ENCODE peak calls at places on chromosomes 12 and 14, in nine cellular contexts. One of them, this sample, is unnamed.

GRCh38 chr12:26833692-26834168 is 736 bp upstream of the ITPR2 start:
- DNase-seq in anterior cingulate cortex: no peak
- DNase-seq in hypothalamus: no peak
- DNase-seq in testis: peak; percentile 59
- DNase-seq in stimulated activated naive CD8-positive, alpha-beta T cell treated with anti-CD3 and anti-CD28 coated beads, Interleukin-15, Interleukin-2, amounts not matched to agents 100 U/mL and 50 U/mL, for 24 hours: peak; percentile 52
- DNase-seq in D341Med: peak; percentile 57
- DNase-seq in activated CD8-positive, alpha-beta memory T cell treated with anti-CD3 and anti-CD28 coated beads, Interleukin-2, amount 50 U/mL, for 48 hours: peak; percentile 66
- DNase-seq in fibroblast of lung: peak; percentile 19
- DNase-seq in NCI-H2171 treated with DMSO at 0.1 percent for 48 hours: peak; percentile 20
- DNase-seq in this sample: peak; percentile 53

GRCh38 chr14:58428011-58428807 is 690 bp downstream of the KIAA0586 start:
- DNase-seq in stimulated activated naive CD8-positive, alpha-beta T cell treated with anti-CD3 and anti-CD28 coated beads, Interleukin-15, Interleukin-2, amounts not matched to agents 100 U/mL and 50 U/mL, for 24 hours: peak; percentile 12
- DNase-seq in fibroblast of lung: peak; percentile 62
- DNase-seq in anterior cingulate cortex: no peak
- DNase-seq in D341Med: peak; percentile 22
- DNase-seq in activated CD8-positive, alpha-beta memory T cell treated with anti-CD3 and anti-CD28 coated beads, Interleukin-2, amount 50 U/mL, for 48 hours: no peak
- DNase-seq in hypothalamus: no peak
- DNase-seq in NCI-H2171 treated with DMSO at 0.1 percent for 48 hours: peak; percentile 83
- DNase-seq in testis: peak; percentile 22
- DNase-seq in this sample: peak; percentile 33

GRCh38 chr12:80681-81190 is 14.2 kb downstream of the IQSEC3 start:
- DNase-seq in anterior cingulate cortex: no peak
- DNase-seq in D341Med: peak; percentile 5
- DNase-seq in NCI-H2171 treated with DMSO at 0.1 percent for 48 hours: no peak
- DNase-seq in activated CD8-positive, alpha-beta memory T cell treated with anti-CD3 and anti-CD28 coated beads, Interleukin-2, amount 50 U/mL, for 48 hours: no peak
- DNase-seq in fibroblast of lung: no peak
- DNase-seq in testis: no peak
- DNase-seq in hypothalamus: no peak
- DNase-seq in stimulated activated naive CD8-positive, alpha-beta T cell treated with anti-CD3 and anti-CD28 coated beads, Interleukin-15, Interleukin-2, amounts not matched to agents 100 U/mL and 50 U/mL, for 24 hours: no peak
- DNase-seq in this sample: no peak

GRCh38 chr14:32567543-32568384 is 238.7 kb downstream of the AKAP6 start:
- DNase-seq in anterior cingulate cortex: no peak
- DNase-seq in stimulated activated naive CD8-positive, alpha-beta T cell treated with anti-CD3 and anti-CD28 coated beads, Interleukin-15, Interleukin-2, amounts not matched to agents 100 U/mL and 50 U/mL, for 24 hours: no peak
- DNase-seq in activated CD8-positive, alpha-beta memory T cell treated with anti-CD3 and anti-CD28 coated beads, Interleukin-2, amount 50 U/mL, for 48 hours: no peak
- DNase-seq in hypothalamus: no peak
- DNase-seq in NCI-H2171 treated with DMSO at 0.1 percent for 48 hours: no peak
- DNase-seq in fibroblast of lung: peak; percentile 76
- DNase-seq in testis: no peak
- DNase-seq in D341Med: no peak
- DNase-seq in this sample: no peak

GRCh38 chr14:61737913-61738312 is 24.3 kb upstream of the SNAPC1 start:
- DNase-seq in fibroblast of lung: no peak
- DNase-seq in stimulated activated naive CD8-positive, alpha-beta T cell treated with anti-CD3 and anti-CD28 coated beads, Interleukin-15, Interleukin-2, amounts not matched to agents 100 U/mL and 50 U/mL, for 24 hours: no peak
- DNase-seq in activated CD8-positive, alpha-beta memory T cell treated with anti-CD3 and anti-CD28 coated beads, Interleukin-2, amount 50 U/mL, for 48 hours: no peak
- DNase-seq in testis: no peak
- DNase-seq in hypothalamus: no peak
- DNase-seq in D341Med: no peak
- DNase-seq in anterior cingulate cortex: no peak
- DNase-seq in NCI-H2171 treated with DMSO at 0.1 percent for 48 hours: no peak
- DNase-seq in this sample: no peak

GRCh38 chr14:89011727-89012271 is 187.3 kb downstream of the TTC8 start:
- DNase-seq in testis: no peak
- DNase-seq in fibroblast of lung: no peak
- DNase-seq in stimulated activated naive CD8-positive, alpha-beta T cell treated with anti-CD3 and anti-CD28 coated beads, Interleukin-15, Interleukin-2, amounts not matched to agents 100 U/mL and 50 U/mL, for 24 hours: no peak
- DNase-seq in hypothalamus: no peak
- DNase-seq in activated CD8-positive, alpha-beta memory T cell treated with anti-CD3 and anti-CD28 coated beads, Interleukin-2, amount 50 U/mL, for 48 hours: no peak
- DNase-seq in anterior cingulate cortex: no peak
- DNase-seq in D341Med: no peak
- DNase-seq in NCI-H2171 treated with DMSO at 0.1 percent for 48 hours: no peak
- DNase-seq in this sample: no peak

GRCh38 chr12:109881752-109882151 is 1.4 kb upstream of the GLTP start:
- DNase-seq in D341Med: no peak
- DNase-seq in hypothalamus: no peak
- DNase-seq in anterior cingulate cortex: no peak
- DNase-seq in fibroblast of lung: no peak
- DNase-seq in stimulated activated naive CD8-positive, alpha-beta T cell treated with anti-CD3 and anti-CD28 coated beads, Interleukin-15, Interleukin-2, amounts not matched to agents 100 U/mL and 50 U/mL, for 24 hours: no peak
- DNase-seq in activated CD8-positive, alpha-beta memory T cell treated with anti-CD3 and anti-CD28 coated beads, Interleukin-2, amount 50 U/mL, for 48 hours: no peak
- DNase-seq in NCI-H2171 treated with DMSO at 0.1 percent for 48 hours: no peak
- DNase-seq in testis: no peak
- DNase-seq in this sample: no peak

GRCh38 chr12:22333186-22333745 is 1.2 kb downstream of the ST8SIA1 start:
- DNase-seq in activated CD8-positive, alpha-beta memory T cell treated with anti-CD3 and anti-CD28 coated beads, Interleukin-2, amount 50 U/mL, for 48 hours: no peak
- DNase-seq in stimulated activated naive CD8-positive, alpha-beta T cell treated with anti-CD3 and anti-CD28 coated beads, Interleukin-15, Interleukin-2, amounts not matched to agents 100 U/mL and 50 U/mL, for 24 hours: no peak
- DNase-seq in testis: no peak
- DNase-seq in fibroblast of lung: peak; percentile 41
- DNase-seq in hypothalamus: no peak
- DNase-seq in NCI-H2171 treated with DMSO at 0.1 percent for 48 hours: no peak
- DNase-seq in anterior cingulate cortex: no peak
- DNase-seq in D341Med: no peak
- DNase-seq in this sample: peak; percentile 39

GRCh38 chr12:62622177-62622576 is 155.6 kb downstream of the MON2 start:
- DNase-seq in testis: no peak
- DNase-seq in stimulated activated naive CD8-positive, alpha-beta T cell treated with anti-CD3 and anti-CD28 coated beads, Interleukin-15, Interleukin-2, amounts not matched to agents 100 U/mL and 50 U/mL, for 24 hours: no peak
- DNase-seq in fibroblast of lung: no peak
- DNase-seq in NCI-H2171 treated with DMSO at 0.1 percent for 48 hours: no peak
- DNase-seq in hypothalamus: no peak
- DNase-seq in D341Med: no peak
- DNase-seq in anterior cingulate cortex: no peak
- DNase-seq in activated CD8-positive, alpha-beta memory T cell treated with anti-CD3 and anti-CD28 coated beads, Interleukin-2, amount 50 U/mL, for 48 hours: no peak
- DNase-seq in this sample: no peak

GRCh38 chr12:25829192-25829591 is 129.3 kb upstream of the RASSF8 start:
- DNase-seq in testis: no peak
- DNase-seq in fibroblast of lung: peak; percentile 92
- DNase-seq in activated CD8-positive, alpha-beta memory T cell treated with anti-CD3 and anti-CD28 coated beads, Interleukin-2, amount 50 U/mL, for 48 hours: no peak
- DNase-seq in D341Med: no peak
- DNase-seq in stimulated activated naive CD8-positive, alpha-beta T cell treated with anti-CD3 and anti-CD28 coated beads, Interleukin-15, Interleukin-2, amounts not matched to agents 100 U/mL and 50 U/mL, for 24 hours: no peak
- DNase-seq in anterior cingulate cortex: no peak
- DNase-seq in hypothalamus: no peak
- DNase-seq in NCI-H2171 treated with DMSO at 0.1 percent for 48 hours: no peak
- DNase-seq in this sample: no peak

GRCh38 chr14:48035836-48036235 is 360.4 kb upstream of the MDGA2 start:
- DNase-seq in stimulated activated naive CD8-positive, alpha-beta T cell treated with anti-CD3 and anti-CD28 coated beads, Interleukin-15, Interleukin-2, amounts not matched to agents 100 U/mL and 50 U/mL, for 24 hours: no peak
- DNase-seq in hypothalamus: no peak
- DNase-seq in fibroblast of lung: no peak
- DNase-seq in anterior cingulate cortex: no peak
- DNase-seq in testis: no peak
- DNase-seq in activated CD8-positive, alpha-beta memory T cell treated with anti-CD3 and anti-CD28 coated beads, Interleukin-2, amount 50 U/mL, for 48 hours: no peak
- DNase-seq in NCI-H2171 treated with DMSO at 0.1 percent for 48 hours: peak; percentile 2
- DNase-seq in D341Med: peak; percentile 82
- DNase-seq in this sample: no peak

GRCh38 chr12:2960432-2960956 is 1.3 kb downstream of the TEAD4 start:
- DNase-seq in D341Med: peak; percentile 53
- DNase-seq in fibroblast of lung: peak; percentile 64
- DNase-seq in activated CD8-positive, alpha-beta memory T cell treated with anti-CD3 and anti-CD28 coated beads, Interleukin-2, amount 50 U/mL, for 48 hours: peak; percentile 63
- DNase-seq in NCI-H2171 treated with DMSO at 0.1 percent for 48 hours: no peak
- DNase-seq in stimulated activated naive CD8-positive, alpha-beta T cell treated with anti-CD3 and anti-CD28 coated beads, Interleukin-15, Interleukin-2, amounts not matched to agents 100 U/mL and 50 U/mL, for 24 hours: peak; percentile 11
- DNase-seq in hypothalamus: no peak
- DNase-seq in testis: no peak
- DNase-seq in anterior cingulate cortex: no peak
- DNase-seq in this sample: peak; percentile 42

GRCh38 chr12:132175496-132176357 is 31.5 kb downstream of the NOC4L start:
- DNase-seq in stimulated activated naive CD8-positive, alpha-beta T cell treated with anti-CD3 and anti-CD28 coated beads, Interleukin-15, Interleukin-2, amounts not matched to agents 100 U/mL and 50 U/mL, for 24 hours: no peak
- DNase-seq in NCI-H2171 treated with DMSO at 0.1 percent for 48 hours: no peak
- DNase-seq in activated CD8-positive, alpha-beta memory T cell treated with anti-CD3 and anti-CD28 coated beads, Interleukin-2, amount 50 U/mL, for 48 hours: no peak
- DNase-seq in D341Med: no peak
- DNase-seq in testis: no peak
- DNase-seq in anterior cingulate cortex: no peak
- DNase-seq in hypothalamus: no peak
- DNase-seq in fibroblast of lung: no peak
- DNase-seq in this sample: no peak

GRCh38 chr14:30194769-30195168 is 267.1 kb upstream of the PRKD1 start:
- DNase-seq in NCI-H2171 treated with DMSO at 0.1 percent for 48 hours: no peak
- DNase-seq in hypothalamus: no peak
- DNase-seq in activated CD8-positive, alpha-beta memory T cell treated with anti-CD3 and anti-CD28 coated beads, Interleukin-2, amount 50 U/mL, for 48 hours: no peak
- DNase-seq in stimulated activated naive CD8-positive, alpha-beta T cell treated with anti-CD3 and anti-CD28 coated beads, Interleukin-15, Interleukin-2, amounts not matched to agents 100 U/mL and 50 U/mL, for 24 hours: no peak
- DNase-seq in testis: no peak
- DNase-seq in D341Med: no peak
- DNase-seq in anterior cingulate cortex: no peak
- DNase-seq in fibroblast of lung: peak; percentile 95
- DNase-seq in this sample: no peak

GRCh38 chr12:28535216-28535615 is 345.0 kb downstream of the CCDC91 start:
- DNase-seq in D341Med: no peak
- DNase-seq in fibroblast of lung: peak; percentile 72
- DNase-seq in hypothalamus: no peak
- DNase-seq in stimulated activated naive CD8-positive, alpha-beta T cell treated with anti-CD3 and anti-CD28 coated beads, Interleukin-15, Interleukin-2, amounts not matched to agents 100 U/mL and 50 U/mL, for 24 hours: no peak
- DNase-seq in anterior cingulate cortex: no peak
- DNase-seq in testis: no peak
- DNase-seq in activated CD8-positive, alpha-beta memory T cell treated with anti-CD3 and anti-CD28 coated beads, Interleukin-2, amount 50 U/mL, for 48 hours: no peak
- DNase-seq in NCI-H2171 treated with DMSO at 0.1 percent for 48 hours: no peak
- DNase-seq in this sample: no peak

GRCh38 chr12:46369474-46370379 is 2.8 kb downstream of the SLC38A2 start:
- DNase-seq in D341Med: no peak
- DNase-seq in stimulated activated naive CD8-positive, alpha-beta T cell treated with anti-CD3 and anti-CD28 coated beads, Interleukin-15, Interleukin-2, amounts not matched to agents 100 U/mL and 50 U/mL, for 24 hours: no peak
- DNase-seq in NCI-H2171 treated with DMSO at 0.1 percent for 48 hours: no peak
- DNase-seq in activated CD8-positive, alpha-beta memory T cell treated with anti-CD3 and anti-CD28 coated beads, Interleukin-2, amount 50 U/mL, for 48 hours: no peak
- DNase-seq in testis: no peak
- DNase-seq in fibroblast of lung: no peak
- DNase-seq in hypothalamus: no peak
- DNase-seq in anterior cingulate cortex: no peak
- DNase-seq in this sample: no peak

GRCh38 chr14:90784621-90785270 is 31.5 kb downstream of the TTC7B start:
- DNase-seq in fibroblast of lung: no peak
- DNase-seq in anterior cingulate cortex: no peak
- DNase-seq in activated CD8-positive, alpha-beta memory T cell treated with anti-CD3 and anti-CD28 coated beads, Interleukin-2, amount 50 U/mL, for 48 hours: peak; percentile 7
- DNase-seq in stimulated activated naive CD8-positive, alpha-beta T cell treated with anti-CD3 and anti-CD28 coated beads, Interleukin-15, Interleukin-2, amounts not matched to agents 100 U/mL and 50 U/mL, for 24 hours: no peak
- DNase-seq in testis: no peak
- DNase-seq in D341Med: no peak
- DNase-seq in NCI-H2171 treated with DMSO at 0.1 percent for 48 hours: no peak
- DNase-seq in hypothalamus: no peak
- DNase-seq in this sample: no peak

GRCh38 chr12:95368931-95369330 is 105.0 kb upstream of the METAP2 start:
- DNase-seq in anterior cingulate cortex: no peak
- DNase-seq in hypothalamus: no peak
- DNase-seq in testis: no peak
- DNase-seq in D341Med: no peak
- DNase-seq in fibroblast of lung: peak; percentile 21
- DNase-seq in NCI-H2171 treated with DMSO at 0.1 percent for 48 hours: no peak
- DNase-seq in activated CD8-positive, alpha-beta memory T cell treated with anti-CD3 and anti-CD28 coated beads, Interleukin-2, amount 50 U/mL, for 48 hours: no peak
- DNase-seq in stimulated activated naive CD8-positive, alpha-beta T cell treated with anti-CD3 and anti-CD28 coated beads, Interleukin-15, Interleukin-2, amounts not matched to agents 100 U/mL and 50 U/mL, for 24 hours: no peak
- DNase-seq in this sample: no peak

GRCh38 chr12:85076688-85077430 is 40.7 kb downstream of the LRRIQ1 start:
- DNase-seq in fibroblast of lung: peak; percentile 94
- DNase-seq in anterior cingulate cortex: no peak
- DNase-seq in stimulated activated naive CD8-positive, alpha-beta T cell treated with anti-CD3 and anti-CD28 coated beads, Interleukin-15, Interleukin-2, amounts not matched to agents 100 U/mL and 50 U/mL, for 24 hours: no peak
- DNase-seq in testis: no peak
- DNase-seq in hypothalamus: no peak
- DNase-seq in D341Med: peak; percentile 51
- DNase-seq in activated CD8-positive, alpha-beta memory T cell treated with anti-CD3 and anti-CD28 coated beads, Interleukin-2, amount 50 U/mL, for 48 hours: no peak
- DNase-seq in NCI-H2171 treated with DMSO at 0.1 percent for 48 hours: peak; percentile 82
- DNase-seq in this sample: no peak

GRCh38 chr12:29148065-29148957 is 767 bp upstream of the FAR2 start:
- DNase-seq in stimulated activated naive CD8-positive, alpha-beta T cell treated with anti-CD3 and anti-CD28 coated beads, Interleukin-15, Interleukin-2, amounts not matched to agents 100 U/mL and 50 U/mL, for 24 hours: no peak
- DNase-seq in testis: peak; percentile 31
- DNase-seq in D341Med: no peak
- DNase-seq in NCI-H2171 treated with DMSO at 0.1 percent for 48 hours: peak; percentile 60
- DNase-seq in anterior cingulate cortex: no peak
- DNase-seq in activated CD8-positive, alpha-beta memory T cell treated with anti-CD3 and anti-CD28 coated beads, Interleukin-2, amount 50 U/mL, for 48 hours: no peak
- DNase-seq in hypothalamus: no peak
- DNase-seq in fibroblast of lung: peak; percentile 22
- DNase-seq in this sample: no peak

This sample was measured in activated CD4-positive, alpha-beta memory T cell treated with anti-CD3 and anti-CD28 coated beads for 36 hours.